ENCODE peak calls at places on chromosomes 5 and 9, in ten cellular contexts. S is tibial artery, Z is HFF-Myc, I is RWPE2, V is MCF 10A, R is choroid plexus epithelial cell, A is epithelial cell of esophagus, C is right lobe of liver, P is breast epithelium, G is gastrocnemius medialis. E is an unnamed sample.

GRCh38 chr5:153938131-153938842 is 100.4 kb downstream of the FAM114A2 start:
- DNase-seq in S (no peak), Z (no peak), I (no peak), V (no peak), R (no peak), A (no peak), C (no peak), P (no peak), G (no peak), E (no peak)

GRCh38 chr5:15592728-15593127 is 92.7 kb downstream of the FBXL7 start:
- DNase-seq in S (no peak), Z (no peak), I (no peak), V (no peak), R (no peak), A (no peak), C (no peak), P (no peak), G (no peak), E (no peak)

GRCh38 chr5:173891367-173891766 is 3.2 kb downstream of the CPEB4 start:
- DNase-seq in S (no peak), Z (no peak), I (no peak), V (peak), R (no peak), A (no peak), C (no peak), P (no peak), G (no peak), E (no peak)

GRCh38 chr9:79129865-79130480 is 441.8 kb upstream of the TLE4 start:
- DNase-seq in S (no peak), Z (no peak), I (no peak), V (peak), R (peak), A (peak), C (no peak), P (no peak), G (peak), E (no peak)

GRCh38 chr9:93083592-93084470 is 12.2 kb upstream of the CARD19 start:
- DNase-seq in S (peak), Z (no peak), I (no peak), V (no peak), R (no peak), A (no peak), C (peak), P (peak), G (no peak), E (no peak)

GRCh38 chr5:137778772-137779564 is 24.8 kb upstream of the HNRNPA0 start:
- DNase-seq in S (no peak), Z (peak), I (no peak), V (peak), R (peak), A (peak), C (no peak), P (no peak), G (no peak), E (no peak)

GRCh38 chr9:101514056-101514455 is 19.6 kb upstream of the RNF20 start:
- DNase-seq in S (no peak), Z (no peak), I (no peak), V (no peak), R (peak), A (peak), C (no peak), P (no peak), G (no peak), E (no peak)

GRCh38 chr5:62969409-62970120 is 390.9 kb downstream of the LRRC70 start:
- DNase-seq in S (no peak), Z (no peak), I (no peak), V (no peak), R (peak), A (no peak), C (no peak), P (no peak), G (no peak), E (no peak)

GRCh38 chr5:72947523-72947922 is 8.3 kb upstream of the FCHO2 start:
- DNase-seq in S (no peak), Z (no peak), I (no peak), V (no peak), R (no peak), A (no peak), C (no peak), P (no peak), G (no peak), E (no peak)

GRCh38 chr5:6700074-6700685 is 13.1 kb upstream of the TENT4A start:
- DNase-seq in S (no peak), Z (no peak), I (no peak), V (no peak), R (no peak), A (no peak), C (no peak), P (no peak), G (no peak), E (no peak)

GRCh38 chr9:136174779-136175744 is 29.9 kb downstream of the LHX3 start:
- DNase-seq in S (no peak), Z (no peak), I (no peak), V (no peak), R (no peak), A (no peak), C (no peak), P (no peak), G (no peak), E (no peak)

GRCh38 chr9:1939926-1940368 is 75.2 kb upstream of the SMARCA2 start:
- DNase-seq in S (no peak), Z (no peak), I (no peak), V (peak), R (peak), A (peak), C (no peak), P (no peak), G (no peak), E (no peak)

GRCh38 chr5:152119091-152119490 is 194.4 kb upstream of the GLRA1 start:
- DNase-seq in S (no peak), Z (no peak), I (no peak), V (no peak), R (no peak), A (no peak), C (no peak), P (no peak), G (no peak), E (no peak)

GRCh38 chr9:130897105-130897751 is 616 bp upstream of the QRFP start:
- DNase-seq in S (no peak), Z (no peak), I (peak), V (no peak), R (no peak), A (no peak), C (no peak), P (no peak), G (no peak), E (no peak)

GRCh38 chr5:139636207-139636792 is 11.8 kb upstream of the CXXC5 start:
- DNase-seq in S (no peak), Z (no peak), I (no peak), V (peak), R (no peak), A (peak), C (no peak), P (no peak), G (no peak), E (no peak)

GRCh38 chr5:142717582-142718215 is 31.8 kb upstream of the FGF1 start:
- DNase-seq in S (no peak), Z (no peak), I (no peak), V (peak), R (peak), A (peak), C (no peak), P (no peak), G (no peak), E (no peak)

GRCh38 chr5:96297867-96298266 is 135.2 kb downstream of the PCSK1 start:
- DNase-seq in S (peak), Z (peak), I (no peak), V (peak), R (peak), A (peak), C (no peak), P (no peak), G (no peak), E (peak)

GRCh38 chr5:89282038-89282831 is 399.3 kb upstream of the MEF2C start:
- DNase-seq in S (no peak), Z (no peak), I (no peak), V (no peak), R (peak), A (no peak), C (no peak), P (no peak), G (no peak), E (no peak)

GRCh38 chr9:73200694-73201432 is 49.2 kb downstream of the ANXA1 start:
- DNase-seq in S (no peak), Z (no peak), I (no peak), V (peak), R (peak), A (peak), C (no peak), P (no peak), G (no peak), E (no peak)

GRCh38 chr9:133972041-133972970 is 19.8 kb downstream of the VAV2 start:
- DNase-seq in S (no peak), Z (no peak), I (peak), V (no peak), R (no peak), A (no peak), C (peak), P (no peak), G (no peak), E (no peak)

GRCh38 chr9:107438211-107439030 is 51.1 kb downstream of the KLF4 start:
- DNase-seq in S (no peak), Z (no peak), I (no peak), V (no peak), R (no peak), A (no peak), C (no peak), P (no peak), G (no peak), E (no peak)

GRCh38 chr9:100714372-100715099 is 136.7 kb downstream of the CAVIN4 start:
- DNase-seq in S (no peak), Z (peak), I (no peak), V (peak), R (peak), A (peak), C (peak), P (no peak), G (no peak), E (no peak)

GRCh38 chr9:4297795-4298254 is 2.0 kb downstream of the GLIS3 start:
- DNase-seq in S (peak), Z (no peak), I (peak), V (peak), R (peak), A (peak), C (peak), P (no peak), G (peak), E (peak)

GRCh38 chr9:104872959-104873850 is 54.8 kb downstream of the ABCA1 start:
- DNase-seq in S (peak), Z (peak), I (peak), V (peak), R (peak), A (peak), C (peak), P (no peak), G (peak), E (peak)

GRCh38 chr5:82045526-82046267 is 73.9 kb downstream of the ATG10 start:
- DNase-seq in S (no peak), Z (peak), I (no peak), V (peak), R (peak), A (peak), C (no peak), P (no peak), G (no peak), E (no peak)

GRCh38 chr9:126337690-126338426 is 11.2 kb downstream of the MVB12B start:
- DNase-seq in S (no peak), Z (no peak), I (no peak), V (no peak), R (no peak), A (no peak), C (no peak), P (no peak), G (no peak), E (no peak)

GRCh38 chr5:81046041-81046440 is 85.9 kb downstream of the RASGRF2 start:
- DNase-seq in S (no peak), Z (no peak), I (no peak), V (no peak), R (no peak), A (no peak), C (no peak), P (no peak), G (no peak), E (no peak)

GRCh38 chr5:5348135-5348534 is 74.3 kb upstream of the ICE1 start:
- DNase-seq in S (no peak), Z (no peak), I (no peak), V (no peak), R (no peak), A (no peak), C (no peak), P (no peak), G (no peak), E (no peak)

GRCh38 chr5:173327084-173327947 is 898 bp downstream of the STC2 start:
- DNase-seq in S (no peak), Z (no peak), I (no peak), V (peak), R (peak), A (peak), C (no peak), P (no peak), G (no peak), E (no peak)

GRCh38 chr9:78121488-78121887 is 89.9 kb upstream of the GNAQ start:
- DNase-seq in S (peak), Z (no peak), I (no peak), V (peak), R (peak), A (peak), C (no peak), P (peak), G (no peak), E (peak)

GRCh38 chr9:12464910-12465512 is 228.2 kb upstream of the TYRP1 start:
- DNase-seq in S (no peak), Z (peak), I (no peak), V (peak), R (peak), A (peak), C (no peak), P (no peak), G (no peak), E (no peak)

GRCh38 chr9:33388110-33388994 is 14.0 kb downstream of the AQP7 start:
- DNase-seq in S (no peak), Z (no peak), I (no peak), V (no peak), R (no peak), A (no peak), C (peak), P (no peak), G (no peak), E (no peak)

GRCh38 chr5:35813456-35813855 is 43.2 kb upstream of the IL7R start:
- DNase-seq in S (no peak), Z (no peak), I (no peak), V (no peak), R (peak), A (no peak), C (no peak), P (no peak), G (no peak), E (no peak)

GRCh38 chr9:121292801-121293241 is 24.9 kb downstream of the GSN start:
- DNase-seq in S (no peak), Z (no peak), I (no peak), V (no peak), R (no peak), A (no peak), C (no peak), P (no peak), G (no peak), E (no peak)

GRCh38 chr9:93086445-93087224 is 9.4 kb upstream of the CARD19 start:
- DNase-seq in S (no peak), Z (no peak), I (no peak), V (no peak), R (no peak), A (no peak), C (peak), P (peak), G (no peak), E (no peak)

GRCh38 chr5:81856948-81857928 is 106.3 kb upstream of the SSBP2 start:
- DNase-seq in S (peak), Z (no peak), I (no peak), V (peak), R (peak), A (peak), C (peak), P (peak), G (peak), E (no peak)

GRCh38 chr5:88116396-88116795 is 152.2 kb downstream of the TMEM161B start:
- DNase-seq in S (no peak), Z (no peak), I (no peak), V (peak), R (no peak), A (peak), C (no peak), P (no peak), G (no peak), E (no peak)
- TF ChIP-seq CTCF in S (no peak), Z (no peak), I (no peak), V (no peak), R (no peak), A (no peak), C (no peak), P (no peak), G (no peak), E (no peak)

GRCh38 chr9:69877852-69878507 is 57.4 kb downstream of the CFAP95 start:
- DNase-seq in S (no peak), Z (no peak), I (no peak), V (peak), R (peak), A (peak), C (no peak), P (no peak), G (no peak), E (no peak)
- TF ChIP-seq CTCF in S (peak), Z (peak), I (peak), V (peak), R (peak), A (peak), C (peak), P (peak), G (no peak), E (peak)

GRCh38 chr9:6566409-6567139 is 79.0 kb downstream of the GLDC start:
- DNase-seq in S (peak), Z (peak), I (peak), V (peak), R (peak), A (peak), C (no peak), P (no peak), G (no peak), E (peak)
- TF ChIP-seq CTCF in S (no peak), Z (no peak), I (peak), V (no peak), R (peak), A (no peak), C (no peak), P (no peak), G (no peak), E (no peak)

DNA sequence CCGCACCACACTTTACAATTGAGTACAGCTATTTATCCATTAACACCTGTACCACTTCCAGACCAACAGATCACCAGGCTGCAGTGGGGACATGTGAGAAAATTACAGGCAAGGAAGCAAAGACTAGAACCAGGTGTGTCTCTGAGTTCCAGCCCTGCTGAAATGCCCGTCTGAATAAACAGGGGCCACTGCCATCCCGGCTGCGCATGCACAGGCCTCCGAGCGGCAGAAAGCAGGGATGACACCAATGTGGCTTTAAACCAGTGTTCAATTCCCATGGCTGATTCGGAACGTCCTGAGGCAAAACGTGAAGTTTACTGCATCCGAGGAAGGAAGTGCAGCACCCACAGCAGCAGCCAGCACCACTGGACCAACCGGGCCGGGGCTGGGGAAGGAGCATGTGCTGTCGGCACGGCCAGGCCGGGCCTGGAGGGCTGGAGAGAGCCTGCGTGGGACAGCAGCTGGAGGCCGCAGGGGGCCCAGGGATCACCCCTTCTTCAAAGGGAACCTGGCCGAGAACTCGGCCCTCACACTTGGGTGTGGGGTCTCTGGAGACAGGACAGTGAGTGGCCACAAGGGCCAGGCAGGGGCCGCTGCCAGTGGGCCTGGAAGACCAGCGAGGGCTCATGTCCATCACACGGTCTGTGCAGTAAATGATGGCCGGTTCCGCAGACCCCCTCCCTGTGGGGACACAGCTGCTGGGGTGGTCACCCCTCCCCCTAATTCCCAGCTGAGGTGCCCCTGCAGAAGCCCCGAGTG is 33.0 kb upstream of the SLC12A7 start:
- DNase-seq in S (no peak), Z (no peak), I (no peak), V (no peak), R (no peak), A (no peak), C (no peak), P (no peak), G (no peak), E (no peak)
- TF ChIP-seq CTCF in S (no peak), Z (no peak), I (no peak), V (no peak), R (no peak), A (no peak), C (no peak), P (no peak), G (no peak), E (no peak)

GRCh38 chr5:135706474-135706873 is 127.7 kb upstream of the CXCL14 start:
- DNase-seq in S (no peak), Z (no peak), I (no peak), V (no peak), R (no peak), A (no peak), C (no peak), P (no peak), G (no peak), E (no peak)

GRCh38 chr5:135704616-135705015 is 125.8 kb upstream of the CXCL14 start:
- DNase-seq in S (no peak), Z (no peak), I (no peak), V (no peak), R (no peak), A (no peak), C (no peak), P (no peak), G (no peak), E (no peak)

GRCh38 chr5:135705230-135705631 is 126.4 kb upstream of the CXCL14 start:
- DNase-seq in S (no peak), Z (no peak), I (no peak), V (peak), R (no peak), A (peak), C (no peak), P (no peak), G (no peak), E (no peak)

GRCh38 chr5:135706893-135707292 is 127.6 kb upstream of the SLC25A48 start:
- DNase-seq in S (no peak), Z (no peak), I (no peak), V (no peak), R (no peak), A (no peak), C (no peak), P (no peak), G (no peak), E (no peak)

GRCh38 chr5:135705941-135706340 is 127.2 kb upstream of the CXCL14 start:
- DNase-seq in S (no peak), Z (no peak), I (no peak), V (no peak), R (no peak), A (no peak), C (no peak), P (no peak), G (no peak), E (no peak)
- TF ChIP-seq CTCF in S (no peak), Z (no peak), I (no peak), V (no peak), R (no peak), A (no peak), C (no peak), P (no peak), G (no peak), E (no peak)

DNA sequence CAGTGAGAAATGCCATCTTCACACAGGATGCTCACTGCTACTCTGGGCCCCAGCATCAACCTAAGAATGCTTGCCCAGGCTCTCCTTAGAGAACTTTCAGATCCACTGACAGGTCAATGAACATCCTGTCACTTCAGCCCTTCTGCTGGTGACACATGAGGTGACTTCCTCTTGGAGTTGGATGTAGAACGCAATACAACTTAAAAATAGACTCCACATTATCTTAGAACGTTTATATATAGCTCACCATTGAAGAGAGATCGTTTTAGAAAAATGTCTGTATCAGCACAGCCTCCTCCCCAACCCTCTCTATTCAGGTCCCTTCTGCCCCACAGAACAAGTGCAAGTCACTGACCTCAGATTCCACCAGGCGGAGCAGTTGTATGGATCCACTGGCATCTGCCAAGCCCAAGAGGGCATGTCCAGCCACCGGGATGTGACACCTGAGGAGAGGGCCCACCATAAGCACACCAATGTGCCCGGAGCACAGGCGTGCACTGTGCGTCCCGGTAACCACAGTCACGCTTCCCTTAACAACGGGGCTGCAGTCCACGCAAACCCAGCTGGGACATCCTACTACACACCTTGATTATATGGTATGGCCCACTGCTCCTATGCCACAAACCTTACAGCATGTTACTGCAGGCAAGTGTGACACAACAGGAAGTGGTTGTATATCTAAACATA is 2.9 kb downstream of the DPH7 start:
- DNase-seq in S (no peak), Z (no peak), I (no peak), V (no peak), R (no peak), A (peak), C (no peak), P (no peak), G (no peak), E (no peak)
- TF ChIP-seq CTCF in S (no peak), Z (no peak), I (no peak), V (no peak), R (no peak), A (no peak), C (peak), P (no peak), G (no peak), E (no peak)

GRCh38 chr9:16131269-16131668 is 578.4 kb downstream of the CCDC171 start:
- DNase-seq in S (no peak), Z (no peak), I (no peak), V (peak), R (peak), A (peak), C (no peak), P (no peak), G (no peak), E (no peak)
- TF ChIP-seq CTCF in S (no peak), Z (peak), I (no peak), V (no peak), R (peak), A (no peak), C (no peak), P (no peak), G (no peak), E (no peak)

E was measured in CD14-positive monocyte.